ENCODE peak calls at places on chromosome 22, in four cellular contexts. One of them, this sample, is unnamed.

GRCh38 chr22:35037089-35037488 is 28.9 kb upstream of the ISX start:
- DNase-seq in neuronal stem cell: peak; percentile 8
- DNase-seq in H1: peak; percentile 64
- DNase-seq in H9: peak; percentile 54
- DNase-seq in this sample: no peak

GRCh38 chr22:44691796-44692661 is 10.0 kb upstream of the PRR5 start:
- DNase-seq in H1: no peak
- DNase-seq in H9: no peak
- DNase-seq in neuronal stem cell: no peak
- DNase-seq in this sample: no peak

GRCh38 chr22:50326959-50327710 is at the start of gene DENND6B:
- DNase-seq in H1: peak; percentile 86
- DNase-seq in H9: peak; percentile 71
- DNase-seq in neuronal stem cell: peak; percentile 86
- DNase-seq in this sample: peak; percentile 69

GRCh38 chr22:47196493-47196849 is 434.0 kb downstream of the TBC1D22A start:
- DNase-seq in neuronal stem cell: no peak
- DNase-seq in H9: no peak
- DNase-seq in H1: no peak
- DNase-seq in this sample: no peak

GRCh38 chr22:24590596-24591173 is 2.2 kb downstream of the LRRC75B start:
- DNase-seq in neuronal stem cell: no peak
- DNase-seq in H1: no peak
- DNase-seq in H9: no peak
- DNase-seq in this sample: no peak

GRCh38 chr22:35205141-35205775 is 52.0 kb upstream of the HMGXB4 start:
- DNase-seq in H1: no peak
- DNase-seq in neuronal stem cell: peak; percentile 9
- DNase-seq in H9: no peak
- DNase-seq in this sample: no peak

GRCh38 chr22:37995460-37995859 is 11.1 kb upstream of the SOX10 start:
- DNase-seq in H9: no peak
- DNase-seq in H1: no peak
- DNase-seq in neuronal stem cell: no peak
- DNase-seq in this sample: no peak

GRCh38 chr22:44623771-44624510 is 78.1 kb upstream of the PRR5 start:
- DNase-seq in neuronal stem cell: no peak
- DNase-seq in H1: peak; percentile 72
- DNase-seq in H9: peak; percentile 50
- DNase-seq in this sample: peak; percentile 39

GRCh38 chr22:44211256-44211945 is 30.7 kb downstream of the PARVG start:
- DNase-seq in H1: no peak
- DNase-seq in H9: peak; percentile 11
- DNase-seq in neuronal stem cell: no peak
- DNase-seq in this sample: no peak

GRCh38 chr22:33722817-33723216 is 197.5 kb downstream of the LARGE1 start:
- DNase-seq in neuronal stem cell: peak; percentile 31
- DNase-seq in H1: no peak
- DNase-seq in H9: no peak
- DNase-seq in this sample: no peak

GRCh38 chr22:22207845-22208564 is 36.6 kb upstream of the VPREB1 start:
- DNase-seq in neuronal stem cell: peak; percentile 56
- DNase-seq in H1: peak; percentile 92
- DNase-seq in H9: peak; percentile 71
- DNase-seq in this sample: peak; percentile 52

GRCh38 chr22:39013923-39014722 is at the start of gene APOBEC3C:
- DNase-seq in neuronal stem cell: peak; percentile 41
- DNase-seq in H1: peak; percentile 68
- DNase-seq in H9: peak; percentile 71
- DNase-seq in this sample: peak; percentile 95

GRCh38 chr22:48452766-48453165 is 1374.9 kb downstream of the BRD1 start:
- DNase-seq in H1: no peak
- DNase-seq in H9: no peak
- DNase-seq in neuronal stem cell: no peak
- DNase-seq in this sample: no peak

GRCh38 chr22:50674606-50675552 is 2.3 kb downstream of the SHANK3 start:
- DNase-seq in H1: peak; percentile 90
- DNase-seq in neuronal stem cell: peak; percentile 59
- DNase-seq in H9: peak; percentile 91
- DNase-seq in this sample: peak; percentile 32

GRCh38 chr22:50705219-50705691 is 32.6 kb downstream of the SHANK3 start:
- DNase-seq in H1: peak; percentile 87
- DNase-seq in H9: peak; percentile 91
- DNase-seq in neuronal stem cell: peak; percentile 93
- DNase-seq in this sample: peak; percentile 85

GRCh38 chr22:47552024-47552423 is 789.6 kb downstream of the TBC1D22A start:
- DNase-seq in neuronal stem cell: no peak
- DNase-seq in H1: no peak
- DNase-seq in H9: no peak
- DNase-seq in this sample: no peak

GRCh38 chr22:45493286-45493771 is 9.4 kb upstream of the FBLN1 start:
- DNase-seq in neuronal stem cell: no peak
- DNase-seq in H1: no peak
- DNase-seq in H9: no peak
- DNase-seq in this sample: no peak

GRCh38 chr22:17201285-17201945 is 17.8 kb downstream of the ADA2 start:
- DNase-seq in neuronal stem cell: no peak
- DNase-seq in H9: no peak
- DNase-seq in H1: no peak
- DNase-seq in this sample: peak; percentile 9

GRCh38 chr22:46052801-46053562 is 76.0 kb upstream of the WNT7B start:
- DNase-seq in H9: no peak
- DNase-seq in H1: no peak
- DNase-seq in neuronal stem cell: no peak
- DNase-seq in this sample: no peak

GRCh38 chr22:29700949-29701927 is 18.6 kb upstream of the CABP7 start:
- DNase-seq in neuronal stem cell: no peak
- DNase-seq in H1: no peak
- DNase-seq in H9: peak; percentile 72
- DNase-seq in this sample: peak; percentile 32

GRCh38 chr22:17847360-17848078 is 73.2 kb upstream of the BID start:
- DNase-seq in H9: no peak
- DNase-seq in H1: no peak
- DNase-seq in neuronal stem cell: no peak
- DNase-seq in this sample: no peak

GRCh38 chr22:38638734-38639133 is 17.5 kb downstream of the FAM227A start:
- DNase-seq in H9: no peak
- DNase-seq in H1: no peak
- DNase-seq in neuronal stem cell: no peak
- DNase-seq in this sample: peak; percentile 23

GRCh38 chr22:29152381-29153138 is 53.1 kb upstream of the EMID1 start:
- DNase-seq in H9: peak; percentile 52
- DNase-seq in neuronal stem cell: no peak
- DNase-seq in H1: no peak
- DNase-seq in this sample: peak; percentile 11

GRCh38 chr22:25475554-25476022 is 88.9 kb upstream of the GRK3 start:
- DNase-seq in H1: no peak
- DNase-seq in neuronal stem cell: no peak
- DNase-seq in H9: no peak
- DNase-seq in this sample: peak; percentile 77

GRCh38 chr22:42313804-42314581 is 43.5 kb upstream of the TCF20 start:
- DNase-seq in H1: peak; percentile 78
- DNase-seq in H9: peak; percentile 95
- DNase-seq in neuronal stem cell: peak; percentile 45
- DNase-seq in this sample: peak; percentile 86

GRCh38 chr22:34992672-34993071 is 73.3 kb upstream of the ISX start:
- DNase-seq in neuronal stem cell: no peak
- DNase-seq in H9: no peak
- DNase-seq in H1: no peak
- DNase-seq in this sample: no peak

GRCh38 chr22:42145175-42145574 is 14.6 kb upstream of the CYP2D6 start:
- DNase-seq in H1: no peak
- DNase-seq in H9: no peak
- DNase-seq in neuronal stem cell: no peak
- DNase-seq in this sample: no peak

GRCh38 chr22:29520851-29521250 is 32.7 kb downstream of the THOC5 start:
- DNase-seq in neuronal stem cell: no peak
- DNase-seq in H9: no peak
- DNase-seq in H1: no peak
- DNase-seq in this sample: peak; percentile 68

GRCh38 chr22:21775061-21775460 is 39.5 kb upstream of the YPEL1 start:
- DNase-seq in H1: no peak
- DNase-seq in H9: no peak
- DNase-seq in neuronal stem cell: no peak
- DNase-seq in this sample: no peak

DNA sequence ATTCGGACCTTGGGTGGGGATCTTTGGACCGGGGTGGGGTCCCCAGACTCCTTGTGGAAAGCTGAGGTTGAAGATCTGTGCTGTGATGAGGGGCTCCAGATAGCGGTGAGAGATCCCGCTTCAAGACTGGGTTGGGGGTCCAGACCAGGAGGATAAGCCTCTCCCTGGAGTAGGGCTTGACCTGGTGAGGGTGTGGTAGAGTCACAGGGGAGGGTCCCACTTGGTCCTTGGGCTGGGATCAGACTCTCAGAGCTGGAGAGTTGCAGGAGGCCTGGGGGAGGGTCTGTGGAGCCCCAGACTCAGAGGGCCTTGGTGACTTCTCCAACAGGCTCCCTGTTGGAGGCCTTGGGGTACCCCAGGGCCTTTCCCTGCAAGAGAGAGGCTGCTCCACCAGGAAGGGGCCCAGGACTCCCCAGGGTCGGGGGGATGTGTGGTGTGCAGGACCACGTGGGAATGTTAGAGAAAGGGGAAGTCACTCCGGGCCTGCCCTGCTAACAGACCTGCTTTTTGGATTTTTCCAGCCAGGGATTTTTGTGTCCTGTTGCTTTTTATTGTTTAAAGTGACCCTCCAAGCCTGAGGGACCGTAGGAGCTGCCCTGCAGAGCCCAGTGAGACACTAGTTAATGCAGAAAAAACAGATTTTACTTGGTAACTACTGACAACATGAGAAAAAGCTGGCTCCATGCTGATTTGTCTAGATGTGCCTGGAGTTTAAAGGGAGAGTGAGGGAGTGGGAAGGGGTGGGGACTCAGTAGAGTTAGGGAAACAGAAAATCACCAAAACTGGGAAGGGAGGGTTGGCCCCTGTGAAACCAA is 660 bp upstream of the TXNRD2 start:
- DNase-seq in H9: no peak
- DNase-seq in neuronal stem cell: no peak
- DNase-seq in H1: no peak
- DNase-seq in this sample: peak; percentile 68
- H2BK15ac ChIP-seq in H9: no peak overlapping the region
- H2BK15ac ChIP-seq in neuronal stem cell: no peak overlapping the region
- H2BK15ac ChIP-seq in H1: peak overlapping the region; percentile 92
- H2BK15ac ChIP-seq in this sample: peak overlapping the region; percentile 90

GRCh38 chr22:36375071-36375980 is 12.4 kb downstream of the MYH9 start:
- DNase-seq in H9: no peak
- DNase-seq in H1: no peak
- DNase-seq in neuronal stem cell: no peak
- DNase-seq in this sample: no peak
- H2BK12ac ChIP-seq in H9: no peak overlapping the region
- H2BK12ac ChIP-seq in H1: peak overlapping the region; percentile 27
- H2BK12ac ChIP-seq in neuronal stem cell: no peak overlapping the region
- H2BK12ac ChIP-seq in this sample: peak overlapping the region; percentile 10

GRCh38 chr22:26551568-26551967 is 38.4 kb downstream of the TPST2 start:
- DNase-seq in H9: no peak
- DNase-seq in neuronal stem cell: no peak
- DNase-seq in H1: no peak
- DNase-seq in this sample: no peak

GRCh38 chr22:26550498-26551033 is 38.3 kb upstream of the TFIP11 start:
- DNase-seq in H1: no peak
- DNase-seq in H9: no peak
- DNase-seq in neuronal stem cell: no peak
- DNase-seq in this sample: peak; percentile 87

GRCh38 chr22:26548984-26549383 is 36.7 kb upstream of the TFIP11 start:
- DNase-seq in neuronal stem cell: no peak
- DNase-seq in H9: no peak
- DNase-seq in H1: no peak
- DNase-seq in this sample: no peak

GRCh38 chr22:26548303-26548702 is 36.0 kb upstream of the TFIP11 start:
- DNase-seq in H9: no peak
- DNase-seq in H1: no peak
- DNase-seq in neuronal stem cell: no peak
- DNase-seq in this sample: no peak

GRCh38 chr22:26549902-26550497 is 37.7 kb upstream of the TFIP11 start:
- DNase-seq in H1: no peak
- DNase-seq in neuronal stem cell: no peak
- DNase-seq in H9: no peak
- DNase-seq in this sample: no peak
- H4K91ac ChIP-seq in H1: no peak overlapping the region
- H4K91ac ChIP-seq in neuronal stem cell: no peak overlapping the region
- H4K91ac ChIP-seq in H9: no peak overlapping the region
- H4K91ac ChIP-seq in this sample: peak overlapping the region; percentile 43

GRCh38 chr22:40665312-40665711 is 14.0 kb upstream of the MCHR1 start:
- DNase-seq in H9: no peak
- DNase-seq in neuronal stem cell: no peak
- DNase-seq in H1: no peak
- DNase-seq in this sample: peak; percentile 75
- H2BK15ac ChIP-seq in H9: no peak overlapping the region
- H2BK15ac ChIP-seq in neuronal stem cell: no peak overlapping the region
- H2BK15ac ChIP-seq in H1: no peak overlapping the region
- H2BK15ac ChIP-seq in this sample: no peak overlapping the region

GRCh38 chr22:27429476-27429875 is 372.1 kb downstream of the MN1 start:
- DNase-seq in neuronal stem cell: no peak
- DNase-seq in H9: no peak
- DNase-seq in H1: no peak
- DNase-seq in this sample: no peak

GRCh38 chr22:27434898-27435297 is 366.7 kb downstream of the MN1 start:
- DNase-seq in H9: no peak
- DNase-seq in neuronal stem cell: no peak
- DNase-seq in H1: no peak
- DNase-seq in this sample: no peak

GRCh38 chr22:27430799-27431480 is 370.6 kb downstream of the MN1 start:
- DNase-seq in H1: no peak
- DNase-seq in H9: no peak
- DNase-seq in neuronal stem cell: no peak
- DNase-seq in this sample: no peak

GRCh38 chr22:27433585-27434190 is 367.9 kb downstream of the MN1 start:
- DNase-seq in neuronal stem cell: no peak
- DNase-seq in H9: no peak
- DNase-seq in H1: no peak
- DNase-seq in this sample: no peak

DNA sequence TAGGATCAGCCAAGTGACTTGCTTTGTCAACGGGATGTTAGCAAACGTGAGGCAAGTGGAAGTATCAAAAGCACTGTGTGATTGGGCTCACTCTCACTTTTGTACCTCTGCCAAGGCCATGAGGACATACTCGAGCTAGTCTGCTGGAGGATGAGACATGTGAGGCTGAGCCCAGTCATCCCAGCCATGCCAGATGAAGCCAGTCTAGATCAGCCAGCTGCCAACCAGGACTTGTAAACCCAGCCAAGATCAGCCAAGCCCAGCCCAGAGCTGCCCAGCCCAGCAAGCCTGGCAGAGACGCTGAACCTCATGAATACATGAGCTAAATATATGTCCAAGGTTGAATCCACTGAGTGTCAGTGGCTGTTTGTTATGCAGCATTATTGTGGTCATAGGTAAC is 369.7 kb downstream of the MN1 start:
- DNase-seq in H9: no peak
- DNase-seq in H1: no peak
- DNase-seq in neuronal stem cell: no peak
- DNase-seq in this sample: no peak
- H2BK12ac ChIP-seq in H9: no peak overlapping the region
- H2BK12ac ChIP-seq in H1: peak overlapping the region; percentile 4
- H2BK12ac ChIP-seq in neuronal stem cell: no peak overlapping the region
- H2BK12ac ChIP-seq in this sample: no peak overlapping the region

GRCh38 chr22:20192972-20193760 is 42.3 kb upstream of the CCDC188 start:
- DNase-seq in H1: no peak
- DNase-seq in H9: no peak
- DNase-seq in neuronal stem cell: no peak
- DNase-seq in this sample: no peak
- H4K91ac ChIP-seq in H1: no peak overlapping the region
- H4K91ac ChIP-seq in H9: no peak overlapping the region
- H4K91ac ChIP-seq in neuronal stem cell: no peak overlapping the region
- H4K91ac ChIP-seq in this sample: no peak overlapping the region